ENCODE peak calls at places on chromosomes 13 and 19, in eight cellular contexts. C is IMR-90, K is thyroid gland, T is esophagus squamous epithelium, D is adrenal gland, G is NB4, E is H1, P is breast epithelium. B is an unnamed sample.
A peak's percentile ranks its signal among the peaks of the same experiment; 100 is the strongest.

GRCh38 chr19:58268344-58268743 is 10.4 kb upstream of the ZNF8 start:
- DNase-seq in D (no peak), E (no peak), G (no peak), T (no peak), C (no peak), K (no peak), P (no peak), B (no peak)

GRCh38 chr13:49810825-49811526 is 18.5 kb upstream of the KPNA3 start:
- DNase-seq in E (no peak), C (peak; percentile 83), G (peak; percentile 20), P (no peak), K (no peak), T (no peak), D (no peak), B (no peak)

GRCh38 chr19:3969435-3970312 is 1.2 kb downstream of the DAPK3 start:
- DNase-seq in K (no peak), G (no peak), T (no peak), D (no peak), P (no peak), C (peak; percentile 82), E (peak; percentile 64), B (peak; percentile 31)

GRCh38 chr13:102703721-102704035 is 8.8 kb upstream of the METTL21C start:
- DNase-seq in K (no peak), P (no peak), G (no peak), C (no peak), T (no peak), D (no peak), E (no peak), B (no peak)

GRCh38 chr19:15293751-15294505 is 38.4 kb downstream of the BRD4 start:
- DNase-seq in T (no peak), K (no peak), G (no peak), C (peak; percentile 66), D (no peak), P (no peak), E (no peak), B (no peak)

GRCh38 chr19:46678110-46678732 is 17.2 kb upstream of the DACT3 start:
- DNase-seq in D (no peak), G (peak; percentile 77), T (no peak), P (no peak), K (no peak), E (peak; percentile 91), C (no peak), B (no peak)

GRCh38 chr13:112754281-112755025 is 64.6 kb downstream of the ATP11A start:
- DNase-seq in K (no peak), E (no peak), P (no peak), C (no peak), T (no peak), D (no peak), G (no peak), B (no peak)

GRCh38 chr19:11375143-11375948 is 880 bp downstream of the SWSAP1 start:
- DNase-seq in G (peak; percentile 77), K (peak; percentile 66), E (peak; percentile 68), C (no peak), D (peak; percentile 70), P (no peak), T (no peak), B (peak; percentile 48)

GRCh38 chr19:16074488-16075365 is 1.6 kb upstream of the TPM4 start:
- DNase-seq in K (no peak), D (no peak), E (peak; percentile 38), P (no peak), T (no peak), C (no peak), G (no peak), B (no peak)

GRCh38 chr19:52351512-52351911 is 15.5 kb downstream of the ZNF610 start:
- DNase-seq in K (peak; percentile 4), D (no peak), T (no peak), E (peak; percentile 66), C (no peak), G (peak; percentile 55), P (no peak), B (no peak)

GRCh38 chr19:48025480-48025879 is 18.4 kb downstream of the CABP5 start:
- DNase-seq in P (no peak), T (no peak), G (no peak), K (no peak), C (no peak), E (no peak), D (no peak), B (no peak)

GRCh38 chr19:1104452-1105216 is 840 bp downstream of the GPX4 start:
- DNase-seq in C (peak; percentile 69), G (peak; percentile 76), E (peak; percentile 86), P (peak; percentile 73), K (peak; percentile 81), T (no peak), D (peak; percentile 90), B (no peak)
- TF ChIP-seq POLR2A in C (peak; percentile 40), G (no peak), E (peak; percentile 51), P (no peak), K (peak; percentile 13), T (no peak), D (peak; percentile 20), B (no peak)

GRCh38 chr19:7751157-7751783 is 3.9 kb upstream of the CD209 start:
- DNase-seq in T (no peak), P (no peak), K (no peak), D (no peak), G (peak; percentile 44), E (no peak), C (peak; percentile 6), B (no peak)

GRCh38 chr19:7748171-7748570 is 837 bp upstream of the CD209 start:
- DNase-seq in P (no peak), T (no peak), E (no peak), C (no peak), D (no peak), G (no peak), K (no peak), B (no peak)

GRCh38 chr19:7746903-7747884 is at the start of gene CD209:
- DNase-seq in K (no peak), G (no peak), D (no peak), T (no peak), C (no peak), P (peak; percentile 22), E (no peak), B (no peak)

GRCh38 chr19:7744871-7745270 is 2.5 kb downstream of the CD209 start:
- DNase-seq in T (no peak), P (no peak), G (no peak), K (no peak), E (no peak), D (no peak), C (no peak), B (no peak)

GRCh38 chr19:7748756-7749155 is 1.4 kb upstream of the CD209 start:
- DNase-seq in D (no peak), K (no peak), T (no peak), E (peak; percentile 60), G (peak; percentile 55), C (peak; percentile 7), P (peak; percentile 25), B (no peak)
- TF ChIP-seq CTCF in D (peak; percentile 46), K (no peak), T (no peak), E (peak; percentile 75), G (peak; percentile 32), C (no peak), P (no peak), B (no peak)

DNA sequence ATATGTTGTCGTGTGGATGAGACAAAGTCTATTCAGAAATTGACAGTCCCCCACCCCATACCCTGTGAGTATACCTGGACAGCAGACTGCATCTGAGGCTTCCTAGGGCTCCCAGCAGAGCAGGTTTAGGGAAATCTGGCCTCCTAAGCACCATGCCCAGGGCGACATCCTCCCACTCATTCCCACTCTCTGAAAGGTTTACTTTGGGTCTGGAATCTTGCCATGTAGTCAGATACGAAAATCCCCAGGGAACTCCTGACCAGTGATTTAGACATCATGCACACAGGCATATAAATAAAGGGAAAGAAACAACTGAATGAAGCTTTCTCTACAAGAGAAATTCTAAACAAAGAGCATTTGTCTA is 717 bp upstream of the NALCN start:
- DNase-seq in D (no peak), G (no peak), K (peak; percentile 8), E (no peak), C (peak; percentile 84), T (no peak), P (no peak), B (no peak)
- H3K4me3 ChIP-seq in D (peak overlapping the region; percentile 77), G (no peak overlapping the region), K (no peak overlapping the region), E (peak overlapping the region; percentile 51), C (peak overlapping the region; percentile 65), T (peak overlapping the region; percentile 53), P (no peak overlapping the region), B (no peak overlapping the region)

GRCh38 chr13:40409278-40409677 is 257.2 kb downstream of the FOXO1 start:
- DNase-seq in P (no peak), D (no peak), C (no peak), K (no peak), E (no peak), G (no peak), T (no peak), B (no peak)
- TF ChIP-seq POLR2A in P (no peak), D (no peak), C (no peak), K (no peak), E (no peak), G (no peak), T (no peak), B (no peak)

GRCh38 chr13:30616927-30617314 is 799 bp upstream of the USPL1 start:
- DNase-seq in P (peak; percentile 57), T (no peak), C (peak; percentile 89), G (peak; percentile 90), D (peak; percentile 75), E (no peak), K (peak; percentile 73), B (peak; percentile 92)
- TF ChIP-seq CTCF in P (no peak), T (no peak), C (no peak), G (no peak), D (no peak), E (no peak), K (no peak), B (no peak)

GRCh38 chr19:55160986-55161365 is 3.4 kb upstream of the TNNI3 start:
- DNase-seq in K (no peak), D (no peak), T (no peak), G (no peak), P (no peak), E (no peak), C (no peak), B (no peak)
- H3K4me3 ChIP-seq in K (no peak overlapping the region), D (no peak overlapping the region), T (no peak overlapping the region), G (no peak overlapping the region), P (no peak overlapping the region), E (peak overlapping the region; percentile 10), C (no peak overlapping the region), B (no peak overlapping the region)

GRCh38 chr13:110652231-110652730 is 36.9 kb downstream of the NAXD start:
- DNase-seq in C (no peak), T (no peak), D (no peak), K (no peak), G (no peak), P (no peak), E (peak; percentile 44), B (no peak)
- TF ChIP-seq POLR2A in C (no peak), T (no peak), D (no peak), K (no peak), G (no peak), P (no peak), E (no peak), B (no peak)

DNA sequence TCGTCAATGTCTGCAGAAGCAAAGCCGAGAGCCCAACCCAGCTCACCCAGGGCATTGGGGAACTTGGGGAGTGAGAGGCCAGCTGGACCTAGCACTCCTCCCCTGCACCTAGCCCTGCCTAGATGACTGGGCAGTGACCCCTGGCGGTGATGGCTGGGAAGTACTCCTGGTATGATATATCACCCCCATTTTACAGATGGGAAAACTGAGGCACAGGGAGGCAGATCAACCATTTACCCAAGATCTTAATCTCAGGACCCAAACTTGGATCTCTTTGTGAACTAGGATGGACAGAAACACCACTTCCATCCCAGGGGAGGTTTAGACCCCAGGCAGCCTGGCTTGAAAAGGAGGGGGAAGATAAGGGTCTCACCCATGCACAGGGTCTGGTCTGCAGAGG is 43.5 kb downstream of the CCL25 start:
- DNase-seq in P (no peak), D (no peak), T (no peak), K (no peak), G (no peak), E (no peak), C (no peak), B (no peak)
- TF ChIP-seq CTCF in P (no peak), D (no peak), T (no peak), K (no peak), G (peak; percentile 32), E (peak; percentile 34), C (no peak), B (no peak)